ENCODE peak calls at places on chromosomes 1 and 21, in eight cellular contexts. T is effector memory CD4-positive, alpha-beta T cell; O is right lobe of liver; K is CD8-positive, alpha-beta T cell; S is breast epithelium; H is pancreas; X is mesendoderm; B is gastrocnemius medialis. Y is an unnamed sample.

GRCh38 chr21:44793269-44794030 is 8.2 kb downstream of the UBE2G2 start:
- DNase-seq in T (peak), O (no peak), K (peak), S (peak), H (peak), X (peak), B (no peak), Y (no peak)

GRCh38 chr21:42513985-42514882 is 582 bp downstream of the SLC37A1 start:
- DNase-seq in T (peak), O (peak), K (peak), S (peak), H (peak), X (peak), B (no peak), Y (peak)

GRCh38 chr21:34695434-34695833 is 26.6 kb downstream of the CLIC6 start:
- DNase-seq in T (no peak), O (no peak), K (no peak), S (no peak), H (no peak), X (no peak), B (no peak), Y (no peak)

GRCh38 chr1:189432761-189433160 is 1044.9 kb downstream of the BRINP3 start:
- DNase-seq in T (no peak), O (no peak), K (no peak), S (no peak), H (no peak), X (no peak), B (no peak), Y (no peak)

GRCh38 chr1:201999625-202000238 is 10.7 kb upstream of the ELF3 start:
- DNase-seq in T (no peak), O (no peak), K (no peak), S (no peak), H (peak), X (peak), B (no peak), Y (no peak)

GRCh38 chr1:186923434-186923833 is 94.7 kb downstream of the PLA2G4A start:
- DNase-seq in T (no peak), O (no peak), K (no peak), S (no peak), H (no peak), X (peak), B (no peak), Y (no peak)

GRCh38 chr1:181033799-181034391 is at the start of gene MR1:
- DNase-seq in T (peak), O (no peak), K (peak), S (no peak), H (no peak), X (peak), B (no peak), Y (no peak)

GRCh38 chr1:178940022-178940765 is 69.3 kb upstream of the ANGPTL1 start:
- DNase-seq in T (no peak), O (no peak), K (peak), S (no peak), H (no peak), X (no peak), B (no peak), Y (no peak)

GRCh38 chr1:4161271-4162006 is 261.4 kb upstream of the C1orf174 start:
- DNase-seq in T (no peak), O (no peak), K (no peak), S (no peak), H (no peak), X (no peak), B (no peak), Y (no peak)

GRCh38 chr1:198657550-198658064 is 18.8 kb downstream of the PTPRC start:
- DNase-seq in T (no peak), O (no peak), K (no peak), S (no peak), H (no peak), X (no peak), B (no peak), Y (no peak)

DNA sequence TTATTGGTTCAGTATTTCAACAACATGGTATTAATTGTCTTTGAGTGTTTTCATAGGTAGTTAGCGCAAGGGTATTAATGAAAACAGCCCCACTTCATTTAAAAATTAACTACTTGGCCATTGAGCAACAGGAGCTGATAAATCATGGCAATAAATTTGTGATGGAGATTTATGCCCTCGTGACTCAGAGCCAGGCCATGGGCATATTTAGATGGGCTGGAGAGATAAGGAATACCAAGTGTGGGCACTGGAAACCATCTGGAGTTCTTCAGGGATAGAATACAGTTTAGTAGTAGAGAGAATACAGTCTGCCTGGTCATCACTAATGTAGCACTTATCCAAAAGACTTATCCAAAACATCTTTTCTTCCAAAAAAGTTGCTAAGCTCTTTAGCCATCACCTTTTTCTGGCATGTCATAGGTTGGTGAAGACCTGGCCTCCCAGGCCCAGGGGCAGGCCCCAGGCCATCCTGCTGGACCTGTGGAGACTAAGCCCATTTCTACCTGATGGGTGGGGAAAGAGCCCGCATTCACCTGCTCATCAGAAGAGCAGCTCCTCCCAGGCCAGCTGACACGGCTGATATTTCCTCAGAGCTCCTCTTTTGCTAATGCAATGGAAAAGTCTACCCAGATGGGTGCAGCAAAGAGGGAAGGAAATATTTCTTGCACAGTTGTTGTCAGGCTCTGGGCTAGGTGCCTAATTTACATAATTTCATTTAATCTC is 238.0 kb downstream of the TM2D1 start:
- DNase-seq in T (no peak), O (no peak), K (no peak), S (no peak), H (no peak), X (no peak), B (no peak), Y (no peak)
- H3K27ac ChIP-seq in T (no peak), O (no peak), K (no peak), S (no peak), H (no peak), X (no peak), B (no peak), Y (no peak)

DNA sequence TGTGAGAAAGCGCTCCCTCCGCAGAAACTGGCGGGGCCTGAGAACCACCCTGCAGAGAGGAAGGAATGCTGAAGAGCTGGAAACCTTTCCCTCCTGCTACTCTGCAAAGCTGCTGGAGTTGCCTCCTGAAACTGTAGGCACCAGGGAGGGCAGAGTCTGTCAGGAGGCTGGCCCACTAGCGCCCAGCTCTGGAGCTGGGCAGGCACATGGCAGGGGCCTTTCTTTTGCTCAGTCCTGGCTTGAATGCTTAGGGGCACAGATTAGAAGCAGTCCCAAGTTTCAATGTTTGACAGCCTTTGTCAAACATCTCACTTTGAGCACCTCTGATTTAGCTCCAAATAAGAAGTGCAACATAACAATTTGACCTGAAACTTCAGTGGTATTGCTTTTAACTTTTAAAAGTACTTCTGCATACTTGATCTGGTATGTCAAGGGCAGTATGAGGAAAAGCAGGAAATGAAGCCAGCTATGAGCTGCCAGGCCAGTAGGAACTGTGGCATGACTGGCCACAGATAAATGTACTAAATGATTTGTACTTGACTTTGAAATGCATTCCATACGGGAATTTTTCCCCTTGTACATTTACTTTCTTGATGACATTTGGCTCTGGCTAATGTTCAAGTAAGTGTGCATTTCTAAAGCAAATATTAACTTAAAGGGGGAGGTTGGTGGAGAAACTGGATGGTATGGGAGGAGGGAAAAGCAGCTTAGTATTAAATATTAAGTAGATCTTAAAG is 7.2 kb downstream of the C1orf116 start:
- DNase-seq in T (no peak), O (no peak), K (no peak), S (no peak), H (peak), X (peak), B (no peak), Y (no peak)
- H3K27ac ChIP-seq in T (no peak), O (no peak), K (no peak), S (peak), H (peak), X (no peak), B (peak), Y (peak)

GRCh38 chr1:89900323-89900722 is 79.5 kb downstream of the LRRC8D start:
- DNase-seq in T (no peak), O (no peak), K (no peak), S (no peak), H (no peak), X (no peak), B (no peak), Y (no peak)
- H3K27ac ChIP-seq in T (no peak), O (no peak), K (no peak), S (no peak), H (no peak), X (no peak), B (peak), Y (no peak)

GRCh38 chr1:14844923-14845617 is 246.6 kb downstream of the KAZN start:
- DNase-seq in T (no peak), O (no peak), K (no peak), S (no peak), H (no peak), X (no peak), B (no peak), Y (no peak)
- H3K27ac ChIP-seq in T (no peak), O (no peak), K (no peak), S (no peak), H (no peak), X (no peak), B (no peak), Y (no peak)

DNA sequence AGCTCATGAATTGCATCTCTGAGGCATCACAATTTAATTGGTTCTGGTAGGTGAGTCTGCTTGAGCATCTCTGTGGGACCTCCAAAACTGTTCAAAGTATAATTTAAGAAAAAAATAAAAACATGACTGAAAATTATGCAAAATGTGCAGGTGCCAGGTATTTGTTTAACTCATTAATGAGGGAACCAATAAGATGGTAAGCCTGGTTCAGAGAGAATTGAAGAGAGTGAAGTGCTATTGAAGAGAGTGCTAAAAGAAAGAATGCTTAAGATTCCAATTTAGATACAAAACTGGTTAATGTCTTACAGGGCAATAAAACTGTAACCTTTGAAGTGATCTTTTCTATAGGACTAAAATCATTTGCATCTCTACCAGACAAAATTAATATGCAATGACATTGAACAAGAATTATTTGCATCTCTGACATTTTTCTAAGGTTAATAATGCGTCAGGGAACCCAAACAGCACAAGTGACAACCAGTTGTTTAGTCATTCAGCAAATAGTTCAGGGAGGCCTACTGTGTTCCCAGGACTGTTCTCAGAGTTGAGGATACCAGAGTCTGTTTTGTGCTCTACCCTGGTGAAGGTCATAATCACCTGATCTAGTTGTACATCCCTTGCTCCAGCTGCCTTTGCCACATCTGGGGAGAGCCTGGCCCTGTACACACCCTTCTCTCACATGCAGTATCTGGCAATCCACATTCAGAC is 183.5 kb downstream of the PATJ start:
- DNase-seq in T (no peak), O (no peak), K (no peak), S (no peak), H (no peak), X (no peak), B (no peak), Y (no peak)
- H3K27ac ChIP-seq in T (no peak), O (no peak), K (no peak), S (no peak), H (no peak), X (no peak), B (no peak), Y (no peak)

GRCh38 chr1:63173161-63173560 is 149.2 kb upstream of the FOXD3 start:
- DNase-seq in T (no peak), O (no peak), K (no peak), S (no peak), H (no peak), X (peak), B (no peak), Y (no peak)

DNA sequence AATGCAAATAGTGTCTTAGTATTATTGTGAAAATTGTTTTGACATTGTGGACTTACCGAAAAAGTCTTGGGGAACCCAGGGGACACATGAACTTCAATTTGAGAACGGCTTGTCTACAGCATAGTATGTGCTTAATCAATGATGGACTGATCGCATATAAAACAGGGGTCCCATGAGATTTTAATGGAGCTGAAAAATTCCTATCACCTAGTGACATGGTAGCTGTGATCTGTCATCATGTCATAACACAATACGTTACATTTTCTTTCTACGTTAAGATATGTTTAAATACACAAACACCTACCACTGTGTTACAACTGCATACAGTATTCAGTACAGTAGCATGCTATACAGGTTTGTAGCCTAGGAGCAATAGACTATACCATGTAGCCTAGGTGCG is 153.3 kb upstream of the FOXD3 start:
- DNase-seq in T (no peak), O (no peak), K (no peak), S (no peak), H (no peak), X (no peak), B (no peak), Y (no peak)
- H3K27ac ChIP-seq in T (no peak), O (no peak), K (no peak), S (no peak), H (no peak), X (no peak), B (no peak), Y (no peak)

DNA sequence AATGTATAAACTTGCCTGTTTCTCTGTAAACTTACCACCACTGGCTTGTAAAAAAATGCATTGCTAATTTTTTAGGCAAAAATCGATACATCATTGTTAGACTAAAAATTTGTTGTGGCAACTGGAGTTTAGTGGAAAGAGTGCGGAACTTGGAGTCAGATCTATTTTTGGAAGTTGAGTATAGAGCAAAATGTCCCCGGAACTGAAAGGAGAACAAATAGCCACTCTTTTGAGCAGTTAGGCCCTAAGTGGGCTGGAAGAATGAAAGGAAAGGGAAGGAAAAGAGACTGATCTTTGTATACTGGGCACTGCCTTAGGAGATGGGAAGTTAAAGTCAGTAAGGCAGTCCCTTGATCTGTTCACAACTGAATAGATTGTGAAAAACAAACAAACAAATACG is 30.2 kb downstream of the OPTC start:
- DNase-seq in T (no peak), O (no peak), K (no peak), S (no peak), H (no peak), X (no peak), B (no peak), Y (no peak)
- H3K27ac ChIP-seq in T (no peak), O (no peak), K (no peak), S (no peak), H (no peak), X (no peak), B (no peak), Y (peak)

GRCh38 chr1:119673171-119673940 is 25.3 kb upstream of the ZNF697 start:
- DNase-seq in T (no peak), O (no peak), K (no peak), S (no peak), H (no peak), X (peak), B (no peak), Y (no peak)
- H3K27ac ChIP-seq in T (no peak), O (no peak), K (no peak), S (peak), H (no peak), X (peak), B (no peak), Y (no peak)

DNA sequence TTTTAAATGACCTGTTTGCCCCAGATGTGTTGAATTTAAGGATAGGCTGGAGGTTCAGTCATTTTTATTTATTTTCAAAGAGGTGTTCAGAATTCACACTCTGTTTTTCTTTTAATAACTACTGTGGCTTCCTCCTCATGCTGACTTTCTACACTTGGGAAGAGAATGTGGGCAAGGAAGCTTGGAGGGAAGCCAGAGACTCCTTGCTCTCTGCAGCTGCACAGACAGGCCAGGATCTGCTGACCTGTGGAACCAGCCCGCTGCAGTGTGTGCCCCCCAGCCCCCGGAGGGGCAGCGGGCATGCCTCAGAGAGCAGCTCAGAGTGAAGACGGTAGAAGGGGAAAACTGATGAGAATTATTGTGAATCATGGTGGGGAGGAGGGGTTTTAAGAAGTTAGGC is 16.9 kb downstream of the MGST3 start:
- DNase-seq in T (no peak), O (no peak), K (no peak), S (no peak), H (no peak), X (no peak), B (no peak), Y (no peak)
- H3K27ac ChIP-seq in T (no peak), O (no peak), K (no peak), S (no peak), H (no peak), X (no peak), B (no peak), Y (no peak)

GRCh38 chr1:145846191-145846590 is 761 bp downstream of the NUDT17 start:
- DNase-seq in T (no peak), O (no peak), K (peak), S (no peak), H (no peak), X (peak), B (no peak), Y (no peak)

GRCh38 chr1:145849356-145850165 is 4.1 kb downstream of the NUDT17 start:
- DNase-seq in T (no peak), O (no peak), K (no peak), S (peak), H (no peak), X (peak), B (no peak), Y (no peak)

GRCh38 chr1:145847827-145848226 is 2.4 kb downstream of the NUDT17 start:
- DNase-seq in T (no peak), O (no peak), K (no peak), S (no peak), H (no peak), X (no peak), B (no peak), Y (no peak)

GRCh38 chr1:145845514-145846161 is at the start of gene NUDT17:
- DNase-seq in T (peak), O (peak), K (peak), S (peak), H (peak), X (peak), B (peak), Y (peak)

GRCh38 chr1:145845144-145845513 is 301 bp upstream of the NUDT17 start:
- DNase-seq in T (no peak), O (no peak), K (no peak), S (no peak), H (no peak), X (no peak), B (no peak), Y (no peak)
- H3K27ac ChIP-seq in T (no peak), O (no peak), K (no peak), S (peak), H (no peak), X (no peak), B (peak), Y (peak)

Y was measured in tibial artery.